ENCODE peak calls at places on chromosomes 2 and 18, in five cellular contexts. S is heart left ventricle, X is neuronal stem cell, D is thoracic aorta, A is prostate gland. T is an unnamed sample.

GRCh38 chr18:25251127-25251526 is 100.8 kb downstream of the ZNF521 start:
- DNase-seq in S (no peak), D (no peak), A (no peak), X (no peak), T (no peak)

GRCh38 chr2:160221391-160222276 is 21.6 kb upstream of the ITGB6 start:
- DNase-seq in A (peak), D (no peak), X (no peak), S (peak), T (no peak)

GRCh38 chr2:216142540-216142939 is 33.4 kb downstream of the XRCC5 start:
- DNase-seq in D (no peak), A (no peak), X (no peak), S (no peak), T (no peak)

GRCh38 chr2:70516596-70516995 is 37.0 kb downstream of the TGFA start:
- DNase-seq in D (no peak), A (no peak), S (no peak), X (no peak), T (no peak)

GRCh38 chr2:182761903-182762302 is 45.8 kb downstream of the DNAJC10 start:
- DNase-seq in D (no peak), A (no peak), S (no peak), X (no peak), T (peak)

GRCh38 chr2:188773075-188773474 is 201.1 kb upstream of the COL3A1 start:
- DNase-seq in X (no peak), S (no peak), D (no peak), A (no peak), T (no peak)

GRCh38 chr2:4898706-4899105 is 793.5 kb upstream of the SOX11 start:
- DNase-seq in D (no peak), X (no peak), S (no peak), A (no peak), T (no peak)

GRCh38 chr2:188787002-188787660 is 187.0 kb upstream of the COL3A1 start:
- DNase-seq in A (no peak), D (no peak), X (no peak), S (no peak), T (no peak)

GRCh38 chr18:9741821-9742541 is 33.9 kb downstream of the RAB31 start:
- DNase-seq in S (peak), A (no peak), X (no peak), D (no peak), T (no peak)

GRCh38 chr2:27320958-27321543 is 1.8 kb downstream of the MPV17 start:
- DNase-seq in D (no peak), S (peak), X (no peak), A (peak), T (no peak)

GRCh38 chr2:8334866-8335325 is 347.0 kb upstream of the ID2 start:
- DNase-seq in A (no peak), D (no peak), X (no peak), S (no peak), T (no peak)

GRCh38 chr2:205462681-205463345 is 219.5 kb upstream of the NRP2 start:
- DNase-seq in A (no peak), D (no peak), X (no peak), S (no peak), T (no peak)

GRCh38 chr2:152488075-152488474 is 153.1 kb downstream of the FMNL2 start:
- DNase-seq in X (no peak), A (no peak), S (no peak), D (no peak), T (no peak)

GRCh38 chr18:22032392-22032961 is 136.9 kb upstream of the GATA6 start:
- DNase-seq in D (no peak), A (no peak), S (no peak), X (peak), T (no peak)

GRCh38 chr18:3923750-3924149 is 473.8 kb downstream of the TGIF1 start:
- DNase-seq in S (no peak), D (no peak), X (no peak), A (no peak), T (no peak)

GRCh38 chr2:178008636-178009289 is 63.8 kb downstream of the PDE11A start:
- DNase-seq in D (no peak), X (no peak), A (peak), S (peak), T (no peak)

GRCh38 chr18:54235871-54236270 is 11.4 kb upstream of the MBD2 start:
- DNase-seq in S (no peak), D (no peak), A (no peak), X (no peak), T (no peak)

GRCh38 chr2:226211439-226211838 is 588.2 kb downstream of the IRS1 start:
- DNase-seq in X (no peak), D (no peak), S (no peak), A (peak), T (no peak)

GRCh38 chr2:240557808-240558207 is at the start of gene ANKMY1:
- DNase-seq in D (no peak), S (peak), A (peak), X (peak), T (peak)

GRCh38 chr2:224909885-224910517 is 132.3 kb downstream of the DOCK10 start:
- DNase-seq in X (no peak), A (peak), S (peak), D (no peak), T (no peak)

GRCh38 chr2:18777250-18777812 is 188.0 kb upstream of the NT5C1B start:
- DNase-seq in X (peak), S (no peak), A (no peak), D (no peak), T (no peak)

GRCh38 chr2:231395188-231396057 is at the start of gene B3GNT7:
- DNase-seq in X (no peak), A (no peak), S (no peak), D (no peak), T (no peak)

GRCh38 chr2:47354013-47354816 is 48.7 kb upstream of the MSH2 start:
- DNase-seq in X (no peak), A (no peak), S (no peak), D (no peak), T (no peak)

GRCh38 chr2:37000988-37001556 is 34.7 kb upstream of the STRN start:
- DNase-seq in X (no peak), A (no peak), D (no peak), S (no peak), T (no peak)

GRCh38 chr2:61172671-61173070 is 10.7 kb downstream of the C2orf74 start:
- DNase-seq in D (no peak), S (no peak), X (no peak), A (no peak), T (no peak)

GRCh38 chr2:211674715-211675114 is 863.9 kb downstream of the ERBB4 start:
- DNase-seq in S (no peak), X (no peak), A (no peak), D (no peak), T (no peak)

GRCh38 chr2:113263546-113263945 is 15.2 kb downstream of the PAX8 start:
- DNase-seq in D (no peak), S (no peak), A (no peak), X (no peak), T (no peak)

GRCh38 chr2:121099329-121100318 is 185.4 kb downstream of the TFCP2L1 start:
- DNase-seq in S (peak), X (no peak), D (no peak), A (no peak), T (peak)

GRCh38 chr18:59621027-59621426 is 76.2 kb downstream of the CCBE1 start:
- DNase-seq in S (no peak), A (no peak), X (no peak), D (no peak), T (no peak)

GRCh38 chr2:204982303-204982702 is 437.0 kb downstream of the PARD3B start:
- DNase-seq in D (no peak), S (no peak), X (no peak), A (no peak), T (no peak)

GRCh38 chr2:209872675-209873074 is 101.0 kb downstream of the UNC80 start:
- DNase-seq in S (peak), D (no peak), X (peak), A (peak), T (peak)

GRCh38 chr18:50424877-50425690 is 50.2 kb downstream of the SKA1 start:
- DNase-seq in X (no peak), A (no peak), S (peak), D (no peak), T (no peak)

GRCh38 chr18:24491882-24492281 is 31.4 kb downstream of the HRH4 start:
- DNase-seq in A (no peak), D (no peak), X (no peak), S (no peak), T (no peak)

DNA sequence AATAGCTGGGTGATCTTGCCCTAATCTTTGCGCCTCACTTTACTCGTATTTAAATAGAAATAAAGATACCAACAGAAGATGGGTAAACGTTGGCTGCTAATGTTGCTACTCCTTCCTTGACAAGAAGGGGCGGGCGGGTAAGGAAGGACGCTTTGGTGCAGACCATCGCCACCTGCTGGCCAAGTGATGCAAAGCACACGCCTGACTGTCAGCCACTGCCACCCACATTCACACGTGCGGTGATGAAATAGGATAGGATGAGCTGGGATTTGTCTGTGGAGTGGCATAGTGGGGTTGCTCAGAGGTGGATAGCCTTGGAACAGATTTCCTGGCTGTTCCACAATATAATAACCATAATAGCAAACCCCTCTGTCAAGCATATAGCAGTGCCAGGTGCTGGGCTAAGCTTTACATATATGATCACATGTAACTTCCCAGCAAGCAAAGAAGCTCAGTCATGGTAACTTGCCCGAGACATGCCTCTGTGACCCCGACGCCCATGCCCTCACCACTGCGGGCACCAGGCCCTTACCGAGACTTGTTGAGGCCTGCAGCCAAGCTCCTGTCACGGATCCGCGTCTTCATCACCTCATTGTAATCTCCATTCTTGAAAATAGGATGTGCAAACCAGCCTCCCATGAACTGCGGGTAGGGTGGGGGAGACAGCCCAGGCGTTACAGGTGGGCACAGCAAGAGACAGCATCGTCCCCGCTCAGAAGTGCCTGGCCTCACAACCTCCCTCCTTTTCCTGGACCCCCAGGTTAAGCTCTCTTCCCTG is 39.3 kb downstream of the LCT start:
- DNase-seq in X (peak), A (peak), S (peak), D (peak), T (no peak)
- H3K27ac ChIP-seq in X (no peak), A (no peak), S (no peak), D (no peak), T (no peak)

DNA sequence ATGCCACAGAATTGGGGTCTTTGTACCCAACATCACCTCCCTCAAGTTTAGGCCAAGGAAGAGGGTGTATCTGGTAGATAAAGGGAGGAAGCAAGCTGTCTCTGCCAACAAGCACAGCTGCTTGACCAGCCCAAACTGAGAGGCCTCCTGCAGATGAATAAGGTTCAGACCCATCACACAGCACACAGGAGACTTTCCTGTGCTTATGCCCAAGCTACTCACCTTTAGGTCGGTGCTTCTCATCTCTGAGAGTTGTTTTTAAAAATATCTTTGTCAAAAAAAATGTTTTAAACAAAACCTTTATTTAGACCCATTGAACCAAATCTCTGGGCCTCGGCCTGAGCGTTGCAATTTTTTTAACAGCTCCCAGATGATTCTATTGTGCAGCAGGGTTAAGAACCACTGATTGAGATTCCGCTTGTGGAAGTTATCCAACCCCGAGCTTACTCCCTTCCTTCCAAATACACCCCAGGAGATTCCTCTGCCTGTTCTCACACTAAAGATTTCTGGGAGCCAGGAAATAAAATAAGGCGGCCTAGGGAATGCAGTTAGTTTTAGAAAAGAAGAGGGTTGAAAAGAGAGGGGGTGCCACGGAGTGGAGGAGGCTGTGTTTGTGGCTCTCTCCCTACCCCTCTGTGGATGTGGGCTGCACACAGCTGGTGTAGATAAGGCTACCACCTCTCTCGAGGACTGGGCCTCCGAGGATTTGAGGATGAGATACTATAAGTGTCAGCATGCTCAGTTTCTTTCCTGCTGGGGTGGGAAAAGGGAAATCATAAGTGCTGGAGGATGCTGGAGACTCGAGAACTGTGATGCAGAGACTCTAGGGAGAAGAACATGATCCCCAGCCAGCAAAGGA is 24.9 kb upstream of the SP3 start:
- DNase-seq in X (no peak), A (no peak), D (no peak), S (no peak), T (no peak)
- H3K27ac ChIP-seq in X (no peak), A (no peak), D (peak), S (peak), T (no peak)

GRCh38 chr2:126306539-126306938 is 349.4 kb upstream of the GYPC start:
- DNase-seq in D (no peak), S (no peak), A (no peak), X (no peak), T (no peak)
- H3K27ac ChIP-seq in D (no peak), S (no peak), A (no peak), X (no peak), T (no peak)

GRCh38 chr2:59425292-59425691 is 1128.2 kb downstream of the BCL11A start:
- DNase-seq in A (no peak), D (no peak), X (no peak), S (no peak), T (no peak)
- H3K27ac ChIP-seq in A (no peak), D (no peak), X (no peak), S (no peak), T (no peak)

GRCh38 chr2:85811173-85811849 is 57.5 kb downstream of the ATOH8 start:
- DNase-seq in A (peak), D (no peak), S (peak), X (no peak), T (no peak)

GRCh38 chr2:85814802-85815550 is 61.2 kb downstream of the ATOH8 start:
- DNase-seq in X (no peak), S (no peak), A (no peak), D (no peak), T (no peak)

GRCh38 chr2:85811850-85812735 is 58.3 kb downstream of the ATOH8 start:
- DNase-seq in D (no peak), A (no peak), S (no peak), X (no peak), T (no peak)

GRCh38 chr2:85813211-85813977 is 59.6 kb downstream of the ATOH8 start:
- DNase-seq in S (no peak), A (no peak), D (no peak), X (no peak), T (no peak)

GRCh38 chr2:85813978-85814801 is 60.4 kb downstream of the ATOH8 start:
- DNase-seq in S (peak), X (peak), D (peak), A (peak), T (peak)
- H3K27ac ChIP-seq in S (no peak), X (no peak), D (no peak), A (no peak), T (no peak)

DNA sequence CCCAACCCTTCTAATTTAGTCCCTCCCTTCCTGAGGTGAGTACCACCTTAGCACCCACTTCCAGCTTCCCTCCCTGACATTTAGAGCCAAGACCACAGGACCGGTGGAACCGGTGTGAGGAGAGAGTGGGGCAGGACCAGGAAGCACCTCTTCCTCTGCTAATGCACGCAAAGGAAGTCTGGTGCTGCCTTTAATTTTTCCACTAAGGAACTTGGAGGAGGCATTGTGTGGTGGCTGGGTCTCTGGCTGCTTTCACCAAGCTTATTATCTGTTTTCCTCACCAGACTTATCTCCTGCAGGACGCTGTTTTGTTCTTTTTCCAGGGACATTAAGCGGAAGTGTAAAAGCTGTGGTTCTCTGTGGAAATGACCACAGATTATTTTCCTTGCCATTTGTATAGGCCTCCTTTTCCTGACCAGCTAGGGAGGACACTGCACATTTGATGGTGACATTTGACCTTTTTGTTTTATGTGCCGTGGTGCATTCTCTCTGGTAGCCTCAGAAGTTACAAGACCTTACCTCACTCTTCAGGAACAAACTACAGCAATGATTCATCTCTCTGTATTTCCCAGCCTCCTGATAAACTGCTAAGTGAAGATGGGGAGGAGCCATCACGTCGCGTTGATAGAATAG is 39.8 kb upstream of the SPTBN1 start:
- DNase-seq in D (no peak), S (no peak), A (peak), X (no peak), T (no peak)
- H3K27ac ChIP-seq in D (no peak), S (peak), A (no peak), X (no peak), T (no peak)

DNA sequence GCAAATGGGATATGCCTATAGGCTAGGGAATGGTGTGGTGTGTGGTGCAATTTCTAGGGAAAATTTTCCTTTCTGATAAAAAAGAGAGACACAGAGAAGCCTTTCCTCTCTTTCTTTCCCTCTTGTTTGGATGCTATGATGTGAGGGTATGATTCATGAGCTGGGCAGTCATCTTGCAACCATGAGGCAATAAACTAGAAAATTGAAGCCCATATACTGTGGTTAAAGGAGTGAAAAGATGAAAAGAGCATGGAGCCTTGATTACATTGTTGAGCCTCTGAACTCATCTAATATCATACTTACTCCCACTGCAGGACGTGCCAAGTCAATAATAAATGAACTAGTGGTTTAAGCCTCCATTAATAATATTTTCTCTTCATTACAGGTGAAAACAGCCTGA is 215.6 kb downstream of the HAUS1 start:
- DNase-seq in X (no peak), A (no peak), D (no peak), S (no peak), T (no peak)
- H3K27ac ChIP-seq in X (no peak), A (no peak), D (no peak), S (no peak), T (no peak)

T was measured in substantia nigra.